ENCODE peak calls at places on chromosomes 12 and 14, in seven cellular contexts. F is NCI-H1694 treated with DMSO at 0.1 percent for 48 hours; B is effector memory CD8-positive, alpha-beta T cell; W is spleen; S is Calu3; Q is hippocampal formation; J is WTC11. P is an unnamed sample.

GRCh38 chr12:121227294-121227693 is 17.4 kb downstream of the P2RX4 start:
- DNase-seq in W (peak), S (peak), Q (no peak), F (no peak), J (no peak), B (no peak), P (peak)

GRCh38 chr12:57236925-57237652 is 7.6 kb downstream of the SHMT2 start:
- DNase-seq in W (peak), Q (no peak), B (no peak), J (peak), F (no peak), S (no peak), P (no peak)

GRCh38 chr12:111448831-111449790 is 43.4 kb downstream of the SH2B3 start:
- DNase-seq in S (no peak), Q (no peak), F (no peak), J (no peak), B (no peak), W (no peak), P (no peak)

GRCh38 chr12:89707623-89707991 is 1.0 kb downstream of the ATP2B1 start:
- DNase-seq in J (peak), F (no peak), B (no peak), W (peak), S (peak), Q (no peak), P (peak)

GRCh38 chr14:92963301-92964123 is 40.6 kb downstream of the CHGA start:
- DNase-seq in Q (no peak), B (no peak), S (no peak), F (no peak), W (peak), J (no peak), P (peak)

GRCh38 chr14:79862045-79862444 is 349.3 kb downstream of the DIO2 start:
- DNase-seq in J (no peak), S (no peak), B (no peak), Q (no peak), F (no peak), W (no peak), P (no peak)

GRCh38 chr14:99879401-99880295 is 86.4 kb downstream of the EML1 start:
- DNase-seq in S (no peak), F (no peak), B (no peak), W (no peak), J (no peak), Q (peak), P (no peak)

GRCh38 chr12:67705394-67706370 is 57.1 kb downstream of the DYRK2 start:
- DNase-seq in Q (no peak), F (no peak), J (no peak), B (no peak), W (no peak), S (no peak), P (no peak)

GRCh38 chr12:115597157-115597712 is 680.3 kb downstream of the MED13L start:
- DNase-seq in F (no peak), J (no peak), B (no peak), W (no peak), Q (no peak), S (no peak), P (no peak)

GRCh38 chr12:41965996-41966395 is 178.7 kb downstream of the GXYLT1 start:
- DNase-seq in F (no peak), B (no peak), S (peak), J (no peak), W (no peak), Q (no peak), P (no peak)

GRCh38 chr12:59078027-59078426 is 157.7 kb upstream of the LRIG3 start:
- DNase-seq in Q (no peak), F (no peak), J (no peak), W (no peak), S (no peak), B (no peak), P (no peak)

P was measured in kidney.